ENCODE peak calls at places on chromosomes 1 and 21, in six cellular contexts. D is A549, C is GM12878, E is endothelial cell of umbilical vein, A is K562, H is HepG2. V is an unnamed sample.
A peak's percentile ranks its signal among the peaks of the same experiment; 100 is the strongest.

GRCh38 chr1:216368249-216368648 is 55.0 kb downstream of the USH2A start:
- DNase-seq in D (no peak), C (no peak), E (no peak), A (no peak), H (no peak), V (no peak)

GRCh38 chr1:153420306-153420705 is 4.0 kb downstream of the S100A7A start:
- DNase-seq in D (no peak), C (no peak), E (no peak), A (no peak), H (no peak), V (no peak)

GRCh38 chr1:154453155-154453554 is 48.0 kb downstream of the IL6R start:
- DNase-seq in D (no peak), C (no peak), E (no peak), A (no peak), H (no peak), V (no peak)

GRCh38 chr1:207672525-207673130 is 27.7 kb downstream of the CR1L start:
- DNase-seq in D (peak; percentile 27), C (no peak), E (peak; percentile 51), A (peak; percentile 79), H (peak; percentile 24), V (peak; percentile 73)

GRCh38 chr1:155125511-155125945 is 2.1 kb upstream of the EFNA1 start:
- DNase-seq in D (no peak), C (no peak), E (no peak), A (no peak), H (no peak), V (no peak)

GRCh38 chr1:38289034-38289433 is 242.4 kb upstream of the POU3F1 start:
- DNase-seq in D (no peak), C (no peak), E (no peak), A (no peak), H (no peak), V (no peak)

GRCh38 chr1:228278432-228278941 is 70.6 kb downstream of the OBSCN start:
- DNase-seq in D (no peak), C (no peak), E (no peak), A (no peak), H (no peak), V (no peak)

GRCh38 chr1:28750330-28750729 is 13.6 kb downstream of the YTHDF2 start:
- DNase-seq in D (no peak), C (no peak), E (no peak), A (no peak), H (no peak), V (no peak)

GRCh38 chr1:230641346-230641745 is 935 bp upstream of the COG2 start:
- DNase-seq in D (no peak), C (no peak), E (no peak), A (peak; percentile 17), H (no peak), V (peak; percentile 25)

GRCh38 chr1:6175411-6175828 is 4.7 kb downstream of the CHD5 start:
- DNase-seq in D (no peak), C (no peak), E (no peak), A (no peak), H (no peak), V (no peak)

GRCh38 chr1:12580054-12580887 is 37.7 kb downstream of the DHRS3 start:
- DNase-seq in D (no peak), C (no peak), E (no peak), A (no peak), H (no peak), V (no peak)

GRCh38 chr1:32200226-32201010 is at the start of gene CCDC28B:
- DNase-seq in D (peak; percentile 49), C (peak; percentile 34), E (peak; percentile 66), A (peak; percentile 79), H (no peak), V (peak; percentile 53)

GRCh38 chr1:206570529-206570928 is 41.7 kb downstream of the EIF2D start:
- DNase-seq in D (no peak), C (no peak), E (peak; percentile 56), A (no peak), H (no peak), V (no peak)

GRCh38 chr21:35697321-35697808 is 363.0 kb downstream of the SETD4 start:
- DNase-seq in D (no peak), C (no peak), E (no peak), A (peak; percentile 28), H (no peak), V (no peak)

GRCh38 chr1:115098979-115099692 is 9.8 kb upstream of the TSPAN2 start:
- DNase-seq in D (no peak), C (peak; percentile 37), E (peak; percentile 65), A (no peak), H (no peak), V (peak; percentile 79)

GRCh38 chr1:25180996-25181395 is 51.3 kb downstream of the SYF2 start:
- DNase-seq in D (no peak), C (no peak), E (no peak), A (no peak), H (no peak), V (no peak)

GRCh38 chr1:20346433-20346832 is 55.8 kb downstream of the VWA5B1 start:
- DNase-seq in D (no peak), C (no peak), E (no peak), A (no peak), H (no peak), V (no peak)

GRCh38 chr1:18662286-18662639 is 31.6 kb downstream of the PAX7 start:
- DNase-seq in D (no peak), C (no peak), E (no peak), A (no peak), H (no peak), V (no peak)

GRCh38 chr21:36491191-36491916 is 11.4 kb upstream of the CLDN14 start:
- DNase-seq in D (no peak), C (no peak), E (no peak), A (no peak), H (no peak), V (no peak)

GRCh38 chr1:237108299-237109040 is 66.5 kb downstream of the RYR2 start:
- DNase-seq in D (no peak), C (no peak), E (no peak), A (no peak), H (no peak), V (no peak)

GRCh38 chr1:56897150-56898004 is 42.8 kb downstream of the C8A start:
- DNase-seq in D (no peak), C (no peak), E (no peak), A (no peak), H (no peak), V (no peak)

GRCh38 chr1:89060091-89060490 is 4.9 kb downstream of the GBP1 start:
- DNase-seq in D (no peak), C (no peak), E (no peak), A (no peak), H (no peak), V (no peak)

GRCh38 chr1:218874313-218874712 is 299.4 kb upstream of the LYPLAL1 start:
- DNase-seq in D (no peak), C (no peak), E (peak; percentile 90), A (no peak), H (peak; percentile 39), V (peak; percentile 95)

GRCh38 chr1:218872026-218872425 is 301.7 kb upstream of the LYPLAL1 start:
- DNase-seq in D (no peak), C (no peak), E (no peak), A (no peak), H (no peak), V (no peak)

GRCh38 chr1:218872928-218873327 is 300.8 kb upstream of the LYPLAL1 start:
- DNase-seq in D (no peak), C (no peak), E (no peak), A (no peak), H (no peak), V (no peak)

GRCh38 chr1:218878369-218878768 is 295.3 kb upstream of the LYPLAL1 start:
- DNase-seq in D (no peak), C (no peak), E (peak; percentile 85), A (no peak), H (no peak), V (peak; percentile 40)

DNA sequence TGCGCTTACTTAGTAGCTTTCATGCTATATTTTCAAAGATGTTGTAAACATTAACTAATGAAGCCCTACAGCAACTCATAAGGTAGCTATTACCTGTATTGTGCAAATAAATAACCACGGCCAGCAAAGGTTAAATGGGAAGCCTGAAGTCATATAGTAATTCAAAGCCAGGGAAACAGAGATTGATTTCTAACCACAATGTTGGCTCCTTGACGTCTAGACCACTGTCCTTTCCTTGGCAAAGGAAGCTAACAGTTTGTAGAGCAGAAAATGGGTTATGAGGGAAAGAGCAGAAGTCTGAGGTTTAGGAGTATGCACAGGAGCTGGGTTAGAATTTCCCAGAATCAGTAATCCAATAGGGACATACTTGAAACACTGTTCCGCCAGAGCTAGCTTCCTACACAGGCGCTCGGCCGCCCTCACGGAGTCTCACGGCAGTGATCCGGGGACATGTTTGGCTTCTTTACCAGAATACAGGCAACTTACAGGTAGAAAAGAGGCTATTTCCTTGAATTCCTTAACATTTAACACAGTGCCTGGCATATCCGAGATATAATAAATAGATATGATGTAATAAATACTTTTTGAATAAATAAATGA is 298.8 kb upstream of the LYPLAL1 start:
- DNase-seq in D (no peak), C (no peak), E (no peak), A (no peak), H (no peak), V (no peak)
- TF ChIP-seq MYC in D (no peak), C (no peak), E (no peak), A (no peak), H (no peak), V (no peak)

GRCh38 chr1:93350322-93350721 is 4.6 kb downstream of the DR1 start:
- DNase-seq in D (no peak), C (no peak), E (no peak), A (no peak), H (no peak), V (no peak)
- H3K4me3 ChIP-seq in D (no peak overlapping the region), C (peak overlapping the region; percentile 55), E (no peak overlapping the region), A (peak overlapping the region; percentile 91), H (no peak overlapping the region), V (peak overlapping the region; percentile 83)

GRCh38 chr1:3290915-3291314 is 163.6 kb upstream of the ARHGEF16 start:
- DNase-seq in D (no peak), C (no peak), E (no peak), A (no peak), H (no peak), V (no peak)

GRCh38 chr1:3292868-3293562 is 161.4 kb upstream of the ARHGEF16 start:
- DNase-seq in D (no peak), C (no peak), E (no peak), A (no peak), H (peak; percentile 92), V (no peak)

GRCh38 chr1:3290438-3290837 is 164.0 kb upstream of the ARHGEF16 start:
- DNase-seq in D (no peak), C (no peak), E (no peak), A (no peak), H (no peak), V (no peak)

GRCh38 chr1:3293563-3294080 is 160.8 kb upstream of the ARHGEF16 start:
- DNase-seq in D (no peak), C (no peak), E (no peak), A (no peak), H (no peak), V (no peak)

GRCh38 chr1:3292051-3292722 is 162.3 kb upstream of the ARHGEF16 start:
- DNase-seq in D (no peak), C (no peak), E (no peak), A (no peak), H (peak; percentile 82), V (no peak)
- TF ChIP-seq MYC in D (no peak), C (no peak), E (no peak), A (no peak), H (no peak), V (no peak)

DNA sequence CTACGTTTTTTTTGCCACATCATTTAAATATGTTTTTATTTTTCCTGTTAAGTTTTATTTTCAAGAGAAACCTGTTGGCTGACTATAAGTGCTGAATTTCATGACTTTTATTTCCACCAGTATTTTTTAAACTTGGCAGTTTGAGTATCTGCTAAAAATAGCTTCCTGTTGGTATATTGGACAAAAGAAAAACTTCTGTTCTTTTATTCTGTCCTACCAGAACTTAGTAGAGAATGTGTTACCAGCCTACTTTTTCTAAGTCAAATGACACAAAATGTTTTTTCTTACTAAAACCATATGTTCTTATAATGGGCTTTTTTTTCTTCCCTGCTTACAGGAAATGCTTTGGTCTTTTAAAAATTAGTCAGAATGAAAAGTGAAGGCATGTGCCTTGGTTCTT is 7.6 kb downstream of the DR1 start:
- DNase-seq in D (no peak), C (no peak), E (peak; percentile 8), A (no peak), H (no peak), V (no peak)
- H3K4me3 ChIP-seq in D (no peak overlapping the region), C (peak overlapping the region; percentile 51), E (no peak overlapping the region), A (no peak overlapping the region), H (no peak overlapping the region), V (no peak overlapping the region)